ENCODE peak calls at places on chromosomes 16 and 17, in eight cellular contexts. One of them, this sample, is unnamed.

GRCh38 chr17:17551361-17551760 is 40.1 kb downstream of the PEMT start:
- DNase-seq in stimulated activated CD4-positive, alpha-beta T cell treated with anti-CD3 and anti-CD28 coated beads, Interleukin-1b, Interleukin-23, amount 100 ng/mL, for 48 hours: no peak
- DNase-seq in mucosa of descending colon: no peak
- DNase-seq in dermis blood vessel endothelial cell: no peak
- DNase-seq in testis: peak; percentile 96
- DNase-seq in cerebellar nuclear complex: no peak
- DNase-seq in left cardiac atrium: peak; percentile 78
- DNase-seq in fibroblast of pulmonary artery: peak; percentile 15
- DNase-seq in this sample: no peak

GRCh38 chr16:6125483-6126259 is 1028.1 kb upstream of the EEF2KMT start:
- DNase-seq in stimulated activated CD4-positive, alpha-beta T cell treated with anti-CD3 and anti-CD28 coated beads, Interleukin-1b, Interleukin-23, amount 100 ng/mL, for 48 hours: no peak
- DNase-seq in mucosa of descending colon: no peak
- DNase-seq in dermis blood vessel endothelial cell: no peak
- DNase-seq in testis: no peak
- DNase-seq in cerebellar nuclear complex: no peak
- DNase-seq in left cardiac atrium: no peak
- DNase-seq in fibroblast of pulmonary artery: no peak
- DNase-seq in this sample: no peak

GRCh38 chr17:12637015-12637414 is 28.7 kb upstream of the MYOCD start:
- DNase-seq in stimulated activated CD4-positive, alpha-beta T cell treated with anti-CD3 and anti-CD28 coated beads, Interleukin-1b, Interleukin-23, amount 100 ng/mL, for 48 hours: no peak
- DNase-seq in mucosa of descending colon: no peak
- DNase-seq in dermis blood vessel endothelial cell: no peak
- DNase-seq in testis: no peak
- DNase-seq in cerebellar nuclear complex: no peak
- DNase-seq in left cardiac atrium: no peak
- DNase-seq in fibroblast of pulmonary artery: peak; percentile 89
- DNase-seq in this sample: no peak

GRCh38 chr17:28901866-28902818 is 737 bp downstream of the DHRS13 start:
- DNase-seq in stimulated activated CD4-positive, alpha-beta T cell treated with anti-CD3 and anti-CD28 coated beads, Interleukin-1b, Interleukin-23, amount 100 ng/mL, for 48 hours: peak; percentile 50
- DNase-seq in mucosa of descending colon: peak; percentile 75
- DNase-seq in dermis blood vessel endothelial cell: peak; percentile 51
- DNase-seq in testis: peak; percentile 61
- DNase-seq in cerebellar nuclear complex: no peak
- DNase-seq in left cardiac atrium: peak; percentile 58
- DNase-seq in fibroblast of pulmonary artery: no peak
- DNase-seq in this sample: no peak

GRCh38 chr16:56807011-56807675 is 57.9 kb upstream of the SLC12A3 start:
- DNase-seq in stimulated activated CD4-positive, alpha-beta T cell treated with anti-CD3 and anti-CD28 coated beads, Interleukin-1b, Interleukin-23, amount 100 ng/mL, for 48 hours: no peak
- DNase-seq in mucosa of descending colon: no peak
- DNase-seq in dermis blood vessel endothelial cell: peak; percentile 70
- DNase-seq in testis: no peak
- DNase-seq in cerebellar nuclear complex: no peak
- DNase-seq in left cardiac atrium: no peak
- DNase-seq in fibroblast of pulmonary artery: peak; percentile 68
- DNase-seq in this sample: peak; percentile 35

GRCh38 chr16:27113341-27113841 is 46.7 kb downstream of the C16orf82 start:
- DNase-seq in stimulated activated CD4-positive, alpha-beta T cell treated with anti-CD3 and anti-CD28 coated beads, Interleukin-1b, Interleukin-23, amount 100 ng/mL, for 48 hours: no peak
- DNase-seq in mucosa of descending colon: no peak
- DNase-seq in dermis blood vessel endothelial cell: peak; percentile 8
- DNase-seq in testis: no peak
- DNase-seq in cerebellar nuclear complex: no peak
- DNase-seq in left cardiac atrium: no peak
- DNase-seq in fibroblast of pulmonary artery: no peak
- DNase-seq in this sample: peak; percentile 6

GRCh38 chr17:81058263-81058871 is 23.4 kb downstream of the BAIAP2 start:
- DNase-seq in stimulated activated CD4-positive, alpha-beta T cell treated with anti-CD3 and anti-CD28 coated beads, Interleukin-1b, Interleukin-23, amount 100 ng/mL, for 48 hours: peak; percentile 26
- DNase-seq in mucosa of descending colon: no peak
- DNase-seq in dermis blood vessel endothelial cell: no peak
- DNase-seq in testis: no peak
- DNase-seq in cerebellar nuclear complex: no peak
- DNase-seq in left cardiac atrium: no peak
- DNase-seq in fibroblast of pulmonary artery: no peak
- DNase-seq in this sample: no peak

GRCh38 chr17:40520991-40521453 is 19.6 kb upstream of the TNS4 start:
- DNase-seq in stimulated activated CD4-positive, alpha-beta T cell treated with anti-CD3 and anti-CD28 coated beads, Interleukin-1b, Interleukin-23, amount 100 ng/mL, for 48 hours: no peak
- DNase-seq in mucosa of descending colon: no peak
- DNase-seq in dermis blood vessel endothelial cell: no peak
- DNase-seq in testis: no peak
- DNase-seq in cerebellar nuclear complex: no peak
- DNase-seq in left cardiac atrium: no peak
- DNase-seq in fibroblast of pulmonary artery: no peak
- DNase-seq in this sample: no peak

GRCh38 chr17:4635823-4636375 is 5.6 kb downstream of the ALOX15 start:
- DNase-seq in stimulated activated CD4-positive, alpha-beta T cell treated with anti-CD3 and anti-CD28 coated beads, Interleukin-1b, Interleukin-23, amount 100 ng/mL, for 48 hours: no peak
- DNase-seq in mucosa of descending colon: no peak
- DNase-seq in dermis blood vessel endothelial cell: no peak
- DNase-seq in testis: no peak
- DNase-seq in cerebellar nuclear complex: no peak
- DNase-seq in left cardiac atrium: no peak
- DNase-seq in fibroblast of pulmonary artery: no peak
- DNase-seq in this sample: no peak

GRCh38 chr17:58271532-58271931 is 9.2 kb downstream of the MPO start:
- DNase-seq in stimulated activated CD4-positive, alpha-beta T cell treated with anti-CD3 and anti-CD28 coated beads, Interleukin-1b, Interleukin-23, amount 100 ng/mL, for 48 hours: no peak
- DNase-seq in mucosa of descending colon: no peak
- DNase-seq in dermis blood vessel endothelial cell: no peak
- DNase-seq in testis: no peak
- DNase-seq in cerebellar nuclear complex: no peak
- DNase-seq in left cardiac atrium: no peak
- DNase-seq in fibroblast of pulmonary artery: no peak
- DNase-seq in this sample: no peak

GRCh38 chr17:48160177-48160967 is 52.8 kb downstream of the SNX11 start:
- DNase-seq in stimulated activated CD4-positive, alpha-beta T cell treated with anti-CD3 and anti-CD28 coated beads, Interleukin-1b, Interleukin-23, amount 100 ng/mL, for 48 hours: no peak
- DNase-seq in mucosa of descending colon: peak; percentile 39
- DNase-seq in dermis blood vessel endothelial cell: no peak
- DNase-seq in testis: no peak
- DNase-seq in cerebellar nuclear complex: no peak
- DNase-seq in left cardiac atrium: no peak
- DNase-seq in fibroblast of pulmonary artery: no peak
- DNase-seq in this sample: no peak

GRCh38 chr17:49548506-49549310 is 27.0 kb upstream of the NXPH3 start:
- DNase-seq in stimulated activated CD4-positive, alpha-beta T cell treated with anti-CD3 and anti-CD28 coated beads, Interleukin-1b, Interleukin-23, amount 100 ng/mL, for 48 hours: no peak
- DNase-seq in mucosa of descending colon: no peak
- DNase-seq in dermis blood vessel endothelial cell: peak; percentile 56
- DNase-seq in testis: peak; percentile 62
- DNase-seq in cerebellar nuclear complex: no peak
- DNase-seq in left cardiac atrium: no peak
- DNase-seq in fibroblast of pulmonary artery: peak; percentile 58
- DNase-seq in this sample: peak; percentile 54

GRCh38 chr17:77616243-77616731 is 342.2 kb upstream of the TNRC6C start:
- DNase-seq in stimulated activated CD4-positive, alpha-beta T cell treated with anti-CD3 and anti-CD28 coated beads, Interleukin-1b, Interleukin-23, amount 100 ng/mL, for 48 hours: peak; percentile 15
- DNase-seq in mucosa of descending colon: no peak
- DNase-seq in dermis blood vessel endothelial cell: no peak
- DNase-seq in testis: no peak
- DNase-seq in cerebellar nuclear complex: no peak
- DNase-seq in left cardiac atrium: no peak
- DNase-seq in fibroblast of pulmonary artery: peak; percentile 10
- DNase-seq in this sample: no peak